ENCODE peak calls at places on chromosomes 16 and 17, in five cellular contexts. One of them, this sample, is unnamed.

GRCh38 chr16:75727221-75727620 is 931 bp upstream of the CPHXL start:
- DNase-seq in cardiac fibroblast: no peak
- DNase-seq in heart right ventricle: no peak
- DNase-seq in stimulated activated CD4-positive, alpha-beta T cell treated with anti-CD3 and anti-CD28 coated beads, Interleukin-2, amount 100 ng/mL, for 48 hours: no peak
- DNase-seq in gastrocnemius medialis: no peak
- DNase-seq in this sample: no peak

GRCh38 chr17:63446981-63447687 is 1.0 kb upstream of the CYB561 start:
- DNase-seq in cardiac fibroblast: peak
- DNase-seq in heart right ventricle: peak
- DNase-seq in stimulated activated CD4-positive, alpha-beta T cell treated with anti-CD3 and anti-CD28 coated beads, Interleukin-2, amount 100 ng/mL, for 48 hours: peak
- DNase-seq in gastrocnemius medialis: no peak
- DNase-seq in this sample: no peak

GRCh38 chr16:49203361-49203760 is 78.3 kb downstream of the CBLN1 start:
- DNase-seq in cardiac fibroblast: no peak
- DNase-seq in heart right ventricle: no peak
- DNase-seq in stimulated activated CD4-positive, alpha-beta T cell treated with anti-CD3 and anti-CD28 coated beads, Interleukin-2, amount 100 ng/mL, for 48 hours: no peak
- DNase-seq in gastrocnemius medialis: no peak
- DNase-seq in this sample: no peak

GRCh38 chr17:80146121-80147034 is 550 bp downstream of the EIF4A3 start:
- DNase-seq in cardiac fibroblast: peak
- DNase-seq in heart right ventricle: no peak
- DNase-seq in stimulated activated CD4-positive, alpha-beta T cell treated with anti-CD3 and anti-CD28 coated beads, Interleukin-2, amount 100 ng/mL, for 48 hours: no peak
- DNase-seq in gastrocnemius medialis: peak
- DNase-seq in this sample: no peak

GRCh38 chr16:89705006-89705405 is 3.5 kb upstream of the SPATA2L start:
- DNase-seq in cardiac fibroblast: no peak
- DNase-seq in heart right ventricle: no peak
- DNase-seq in stimulated activated CD4-positive, alpha-beta T cell treated with anti-CD3 and anti-CD28 coated beads, Interleukin-2, amount 100 ng/mL, for 48 hours: no peak
- DNase-seq in gastrocnemius medialis: no peak
- DNase-seq in this sample: no peak

GRCh38 chr16:12210925-12211869 is 234.7 kb downstream of the SNX29 start:
- DNase-seq in cardiac fibroblast: no peak
- DNase-seq in heart right ventricle: no peak
- DNase-seq in stimulated activated CD4-positive, alpha-beta T cell treated with anti-CD3 and anti-CD28 coated beads, Interleukin-2, amount 100 ng/mL, for 48 hours: no peak
- DNase-seq in gastrocnemius medialis: no peak
- DNase-seq in this sample: no peak

GRCh38 chr16:78576941-78577340 is 477.5 kb downstream of the WWOX start:
- DNase-seq in cardiac fibroblast: no peak
- DNase-seq in heart right ventricle: no peak
- DNase-seq in stimulated activated CD4-positive, alpha-beta T cell treated with anti-CD3 and anti-CD28 coated beads, Interleukin-2, amount 100 ng/mL, for 48 hours: no peak
- DNase-seq in gastrocnemius medialis: no peak
- DNase-seq in this sample: no peak

GRCh38 chr17:16942141-16943031 is 29.5 kb downstream of the TNFRSF13B start:
- DNase-seq in cardiac fibroblast: no peak
- DNase-seq in heart right ventricle: no peak
- DNase-seq in stimulated activated CD4-positive, alpha-beta T cell treated with anti-CD3 and anti-CD28 coated beads, Interleukin-2, amount 100 ng/mL, for 48 hours: no peak
- DNase-seq in gastrocnemius medialis: no peak
- DNase-seq in this sample: no peak

GRCh38 chr17:42653179-42654124 is 5.6 kb upstream of the TUBG2 start:
- DNase-seq in cardiac fibroblast: peak
- DNase-seq in heart right ventricle: peak
- DNase-seq in stimulated activated CD4-positive, alpha-beta T cell treated with anti-CD3 and anti-CD28 coated beads, Interleukin-2, amount 100 ng/mL, for 48 hours: no peak
- DNase-seq in gastrocnemius medialis: no peak
- DNase-seq in this sample: peak

GRCh38 chr17:44360826-44361225 is 2.8 kb downstream of the FAM171A2 start:
- DNase-seq in cardiac fibroblast: peak
- DNase-seq in heart right ventricle: no peak
- DNase-seq in stimulated activated CD4-positive, alpha-beta T cell treated with anti-CD3 and anti-CD28 coated beads, Interleukin-2, amount 100 ng/mL, for 48 hours: no peak
- DNase-seq in gastrocnemius medialis: no peak
- DNase-seq in this sample: no peak

GRCh38 chr17:8479431-8479947 is 43.8 kb downstream of the NDEL1 start:
- DNase-seq in cardiac fibroblast: peak
- DNase-seq in heart right ventricle: peak
- DNase-seq in stimulated activated CD4-positive, alpha-beta T cell treated with anti-CD3 and anti-CD28 coated beads, Interleukin-2, amount 100 ng/mL, for 48 hours: no peak
- DNase-seq in gastrocnemius medialis: no peak
- DNase-seq in this sample: peak

GRCh38 chr17:13297198-13297597 is 279.4 kb upstream of the ELAC2 start:
- DNase-seq in cardiac fibroblast: no peak
- DNase-seq in heart right ventricle: peak
- DNase-seq in stimulated activated CD4-positive, alpha-beta T cell treated with anti-CD3 and anti-CD28 coated beads, Interleukin-2, amount 100 ng/mL, for 48 hours: no peak
- DNase-seq in gastrocnemius medialis: no peak
- DNase-seq in this sample: no peak